ENCODE peak calls at places on chromosomes 2 and 18, in nine cellular contexts. V is HepG2, H is mammary epithelial cell, D is HCT116, F is dorsolateral prefrontal cortex, L is aorta, K is GM23248, O is colonic mucosa, W is endodermal cell. E is an unnamed sample.

GRCh38 chr2:166539340-166540162 is 45.5 kb upstream of the SCN7A start:
- DNase-seq in D (peak; percentile 51), K (peak; percentile 63), O (peak; percentile 26), V (peak; percentile 64), H (peak; percentile 43), F (no peak), W (peak; percentile 59), L (no peak), E (no peak)

GRCh38 chr2:199261221-199261620 is 196.5 kb downstream of the SATB2 start:
- DNase-seq in F (no peak), K (peak; percentile 71), D (peak; percentile 6), L (no peak), W (no peak), O (no peak), H (peak; percentile 77), V (no peak), E (peak; percentile 51)

GRCh38 chr2:26059542-26059941 is 25.7 kb downstream of the RAB10 start:
- DNase-seq in V (no peak), K (no peak), H (no peak), O (no peak), L (no peak), F (no peak), D (no peak), W (no peak), E (no peak)

GRCh38 chr18:67266246-67266570 is 250.3 kb downstream of the DSEL start:
- DNase-seq in K (no peak), W (no peak), H (no peak), O (no peak), F (no peak), L (no peak), V (no peak), D (no peak), E (no peak)

GRCh38 chr2:222833410-222833809 is 27.4 kb upstream of the ACSL3 start:
- DNase-seq in K (no peak), H (no peak), F (no peak), W (no peak), L (no peak), D (no peak), O (no peak), V (no peak), E (no peak)

GRCh38 chr2:202056611-202057010 is 16.4 kb upstream of the KIAA2012 start:
- DNase-seq in W (no peak), O (no peak), H (no peak), L (no peak), F (no peak), K (peak; percentile 24), D (no peak), V (no peak), E (peak; percentile 28)

GRCh38 chr2:26274058-26274613 is 29.4 kb downstream of the HADHB start:
- DNase-seq in L (no peak), W (no peak), H (peak; percentile 100), K (peak; percentile 94), D (no peak), F (no peak), V (peak; percentile 78), O (peak; percentile 56), E (no peak)

GRCh38 chr2:195533771-195534642 is 123.0 kb upstream of the SLC39A10 start:
- DNase-seq in H (peak; percentile 84), V (no peak), L (peak; percentile 91), W (peak; percentile 53), F (peak; percentile 70), D (peak; percentile 61), K (peak; percentile 99), O (no peak), E (peak; percentile 59)

GRCh38 chr18:34821669-34822210 is 111.6 kb downstream of the DTNA start:
- DNase-seq in F (no peak), K (no peak), W (peak; percentile 50), L (no peak), H (no peak), D (no peak), V (peak; percentile 38), O (no peak), E (no peak)

GRCh38 chr18:42310956-42311355 is 355.9 kb downstream of the PIK3C3 start:
- DNase-seq in V (no peak), K (peak; percentile 68), O (no peak), W (peak; percentile 60), F (no peak), L (no peak), H (peak; percentile 70), D (no peak), E (no peak)

GRCh38 chr2:9877026-9877425 is 33.8 kb downstream of the TAF1B start:
- DNase-seq in F (no peak), O (no peak), H (peak; percentile 64), D (no peak), K (no peak), W (no peak), V (no peak), L (no peak), E (no peak)

GRCh38 chr18:31983976-31984375 is 34.6 kb upstream of the RNF125 start:
- DNase-seq in L (no peak), W (no peak), V (no peak), O (no peak), K (no peak), H (no peak), F (no peak), D (no peak), E (no peak)

GRCh38 chr18:26791676-26792075 is 73.8 kb downstream of the AQP4 start:
- DNase-seq in O (no peak), H (peak; percentile 91), D (no peak), V (no peak), K (peak; percentile 1), F (no peak), L (no peak), W (no peak), E (no peak)

GRCh38 chr2:41698787-41699422 is 348.9 kb upstream of the PKDCC start:
- DNase-seq in F (peak; percentile 46), K (peak; percentile 6), H (no peak), V (no peak), L (peak; percentile 60), W (peak; percentile 87), O (no peak), D (no peak), E (no peak)

GRCh38 chr2:222861411-222862067 is 703 bp downstream of the ACSL3 start:
- DNase-seq in W (no peak), F (peak; percentile 52), O (peak; percentile 44), L (peak; percentile 69), H (peak; percentile 17), K (peak; percentile 72), V (no peak), D (no peak), E (peak; percentile 51)

GRCh38 chr2:152500777-152501176 is 165.8 kb downstream of the FMNL2 start:
- DNase-seq in H (no peak), F (no peak), W (no peak), L (no peak), D (no peak), V (no peak), K (no peak), O (no peak), E (no peak)

GRCh38 chr2:152500336-152500735 is 165.4 kb downstream of the FMNL2 start:
- DNase-seq in F (no peak), H (no peak), V (no peak), O (no peak), D (no peak), W (no peak), L (no peak), K (no peak), E (no peak)

GRCh38 chr2:152499921-152500320 is 164.9 kb downstream of the FMNL2 start:
- DNase-seq in H (no peak), O (no peak), V (no peak), F (no peak), W (no peak), D (no peak), L (no peak), K (peak; percentile 49), E (no peak)

GRCh38 chr2:152497481-152498052 is 162.6 kb downstream of the FMNL2 start:
- DNase-seq in H (peak; percentile 96), L (no peak), O (no peak), W (no peak), D (peak; percentile 75), F (no peak), V (peak; percentile 9), K (no peak), E (no peak)

GRCh38 chr2:152499411-152499810 is 164.4 kb downstream of the FMNL2 start:
- DNase-seq in K (peak; percentile 22), D (no peak), V (no peak), H (no peak), O (no peak), F (no peak), W (no peak), L (no peak), E (no peak)
- H3K27ac ChIP-seq in K (peak overlapping the region; percentile 35), D (no peak overlapping the region), V (no peak overlapping the region), H (no peak overlapping the region), O (peak overlapping the region; percentile 20), F (peak overlapping the region; percentile 95), W (no peak overlapping the region), L (no peak overlapping the region), E (no peak overlapping the region)

GRCh38 chr2:108533832-108534576 is at the start of gene LIMS1:
- DNase-seq in D (peak; percentile 83), F (peak; percentile 89), H (peak; percentile 85), O (peak; percentile 91), W (peak; percentile 96), K (peak; percentile 94), V (peak; percentile 82), L (peak; percentile 95), E (peak; percentile 97)

GRCh38 chr2:108536133-108536780 is 2.0 kb downstream of the LIMS1 start:
- DNase-seq in V (peak; percentile 50), D (no peak), K (peak; percentile 48), H (peak; percentile 35), F (no peak), L (no peak), W (no peak), O (no peak), E (peak; percentile 77)

GRCh38 chr2:108534577-108535379 is 508 bp downstream of the LIMS1 start:
- DNase-seq in W (peak; percentile 72), O (peak; percentile 43), K (peak; percentile 70), H (peak; percentile 35), D (no peak), F (peak; percentile 22), L (peak; percentile 57), V (peak; percentile 43), E (peak; percentile 48)

GRCh38 chr2:108536911-108537310 is 2.6 kb downstream of the LIMS1 start:
- DNase-seq in O (no peak), L (no peak), V (no peak), W (no peak), F (no peak), K (no peak), D (no peak), H (no peak), E (no peak)

GRCh38 chr2:108535380-108535677 is 1.1 kb downstream of the LIMS1 start:
- DNase-seq in D (no peak), V (no peak), F (no peak), O (no peak), H (peak; percentile 25), W (no peak), K (peak; percentile 59), L (no peak), E (no peak)
- H3K27ac ChIP-seq in D (no peak overlapping the region), V (peak overlapping the region; percentile 68), F (no peak overlapping the region), O (peak overlapping the region; percentile 68), H (peak overlapping the region; percentile 80), W (no peak overlapping the region), K (peak overlapping the region; percentile 87), L (no peak overlapping the region), E (peak overlapping the region; percentile 70)

GRCh38 chr18:35875566-35875965 is 96.9 kb upstream of the RMP24 start:
- DNase-seq in L (no peak), H (peak; percentile 91), F (no peak), O (no peak), W (peak; percentile 37), D (no peak), V (no peak), K (no peak), E (no peak)
- H3K27ac ChIP-seq in L (no peak overlapping the region), H (no peak overlapping the region), F (no peak overlapping the region), O (no peak overlapping the region), W (no peak overlapping the region), D (no peak overlapping the region), V (no peak overlapping the region), K (no peak overlapping the region), E (no peak overlapping the region)

GRCh38 chr2:105688946-105689345 is 55.8 kb upstream of the NCK2 start:
- DNase-seq in K (no peak), W (no peak), L (no peak), V (no peak), D (no peak), O (no peak), H (no peak), F (no peak), E (no peak)
- H3K27ac ChIP-seq in K (no peak overlapping the region), W (no peak overlapping the region), L (no peak overlapping the region), V (no peak overlapping the region), D (no peak overlapping the region), O (no peak overlapping the region), H (no peak overlapping the region), F (no peak overlapping the region), E (no peak overlapping the region)

E was measured in SJSA1.